ENCODE peak calls at places on chromosomes 6 and 20, in seven cellular contexts. One of them, this sample, is unnamed.

GRCh38 chr20:30499123-30499522 is 758.3 kb upstream of the DEFB115 start:
- DNase-seq in testis: no peak
- DNase-seq in GM12878: no peak
- DNase-seq in mucosa of descending colon: no peak
- DNase-seq in heart left ventricle: no peak
- DNase-seq in mammary epithelial cell: no peak
- DNase-seq in Peyer's patch: no peak
- DNase-seq in this sample: no peak

GRCh38 chr6:145147559-145147958 is 587.8 kb downstream of the EPM2A start:
- DNase-seq in testis: no peak
- DNase-seq in GM12878: no peak
- DNase-seq in mucosa of descending colon: no peak
- DNase-seq in heart left ventricle: no peak
- DNase-seq in mammary epithelial cell: peak
- DNase-seq in Peyer's patch: no peak
- DNase-seq in this sample: no peak

GRCh38 chr6:2524090-2524489 is 226.6 kb downstream of the MYLK4 start:
- DNase-seq in testis: no peak
- DNase-seq in GM12878: no peak
- DNase-seq in mucosa of descending colon: no peak
- DNase-seq in heart left ventricle: no peak
- DNase-seq in mammary epithelial cell: no peak
- DNase-seq in Peyer's patch: no peak
- DNase-seq in this sample: no peak

GRCh38 chr20:53080969-53081871 is 109.1 kb downstream of the TSHZ2 start:
- DNase-seq in testis: no peak
- DNase-seq in GM12878: no peak
- DNase-seq in mucosa of descending colon: peak
- DNase-seq in heart left ventricle: no peak
- DNase-seq in mammary epithelial cell: peak
- DNase-seq in Peyer's patch: no peak
- DNase-seq in this sample: no peak

GRCh38 chr20:47973519-47974233 is 188.4 kb upstream of the SULF2 start:
- DNase-seq in testis: no peak
- DNase-seq in GM12878: no peak
- DNase-seq in mucosa of descending colon: no peak
- DNase-seq in heart left ventricle: peak
- DNase-seq in mammary epithelial cell: no peak
- DNase-seq in Peyer's patch: no peak
- DNase-seq in this sample: no peak

GRCh38 chr20:18190466-18191233 is 53.0 kb downstream of the KAT14 start:
- DNase-seq in testis: no peak
- DNase-seq in GM12878: no peak
- DNase-seq in mucosa of descending colon: no peak
- DNase-seq in heart left ventricle: no peak
- DNase-seq in mammary epithelial cell: peak
- DNase-seq in Peyer's patch: no peak
- DNase-seq in this sample: no peak

GRCh38 chr6:16982827-16983226 is 119.0 kb upstream of the STMND1 start:
- DNase-seq in testis: no peak
- DNase-seq in GM12878: peak
- DNase-seq in mucosa of descending colon: no peak
- DNase-seq in heart left ventricle: no peak
- DNase-seq in mammary epithelial cell: peak
- DNase-seq in Peyer's patch: no peak
- DNase-seq in this sample: no peak

GRCh38 chr6:11798538-11798937 is 19.9 kb upstream of the ADTRP start:
- DNase-seq in testis: no peak
- DNase-seq in GM12878: no peak
- DNase-seq in mucosa of descending colon: no peak
- DNase-seq in heart left ventricle: no peak
- DNase-seq in mammary epithelial cell: no peak
- DNase-seq in Peyer's patch: no peak
- DNase-seq in this sample: no peak

GRCh38 chr20:38769376-38770295 is 21.4 kb downstream of the ACTR5 start:
- DNase-seq in testis: no peak
- DNase-seq in GM12878: no peak
- DNase-seq in mucosa of descending colon: no peak
- DNase-seq in heart left ventricle: no peak
- DNase-seq in mammary epithelial cell: no peak
- DNase-seq in Peyer's patch: no peak
- DNase-seq in this sample: no peak

GRCh38 chr6:10434235-10434634 is 19.4 kb upstream of the TFAP2A start:
- DNase-seq in testis: no peak
- DNase-seq in GM12878: no peak
- DNase-seq in mucosa of descending colon: no peak
- DNase-seq in heart left ventricle: no peak
- DNase-seq in mammary epithelial cell: peak
- DNase-seq in Peyer's patch: no peak
- DNase-seq in this sample: no peak

GRCh38 chr6:41239467-41240159 is 11.5 kb downstream of the TREML4 start:
- DNase-seq in testis: no peak
- DNase-seq in GM12878: no peak
- DNase-seq in mucosa of descending colon: peak
- DNase-seq in heart left ventricle: no peak
- DNase-seq in mammary epithelial cell: no peak
- DNase-seq in Peyer's patch: no peak
- DNase-seq in this sample: no peak

GRCh38 chr6:137203256-137203655 is 15.9 kb downstream of the IFNGR1 start:
- DNase-seq in testis: no peak
- DNase-seq in GM12878: no peak
- DNase-seq in mucosa of descending colon: no peak
- DNase-seq in heart left ventricle: no peak
- DNase-seq in mammary epithelial cell: no peak
- DNase-seq in Peyer's patch: no peak
- DNase-seq in this sample: no peak

GRCh38 chr6:137206562-137206961 is 12.6 kb downstream of the IFNGR1 start:
- DNase-seq in testis: no peak
- DNase-seq in GM12878: no peak
- DNase-seq in mucosa of descending colon: no peak
- DNase-seq in heart left ventricle: no peak
- DNase-seq in mammary epithelial cell: no peak
- DNase-seq in Peyer's patch: no peak
- DNase-seq in this sample: no peak

GRCh38 chr6:137197684-137198645 is 21.2 kb downstream of the IFNGR1 start:
- DNase-seq in testis: no peak
- DNase-seq in GM12878: no peak
- DNase-seq in mucosa of descending colon: no peak
- DNase-seq in heart left ventricle: no peak
- DNase-seq in mammary epithelial cell: no peak
- DNase-seq in Peyer's patch: no peak
- DNase-seq in this sample: no peak

GRCh38 chr6:137200288-137200687 is 18.9 kb downstream of the IFNGR1 start:
- DNase-seq in testis: no peak
- DNase-seq in GM12878: no peak
- DNase-seq in mucosa of descending colon: no peak
- DNase-seq in heart left ventricle: no peak
- DNase-seq in mammary epithelial cell: no peak
- DNase-seq in Peyer's patch: no peak
- DNase-seq in this sample: no peak

GRCh38 chr6:137202078-137202477 is 17.1 kb downstream of the IFNGR1 start:
- DNase-seq in testis: no peak
- DNase-seq in GM12878: no peak
- DNase-seq in mucosa of descending colon: no peak
- DNase-seq in heart left ventricle: peak
- DNase-seq in mammary epithelial cell: no peak
- DNase-seq in Peyer's patch: no peak
- DNase-seq in this sample: no peak
- TF ChIP-seq CTCF in testis: no peak
- TF ChIP-seq CTCF in GM12878: peak
- TF ChIP-seq CTCF in mucosa of descending colon: no peak
- TF ChIP-seq CTCF in heart left ventricle: peak
- TF ChIP-seq CTCF in mammary epithelial cell: peak
- TF ChIP-seq CTCF in Peyer's patch: no peak
- TF ChIP-seq CTCF in this sample: peak

DNA sequence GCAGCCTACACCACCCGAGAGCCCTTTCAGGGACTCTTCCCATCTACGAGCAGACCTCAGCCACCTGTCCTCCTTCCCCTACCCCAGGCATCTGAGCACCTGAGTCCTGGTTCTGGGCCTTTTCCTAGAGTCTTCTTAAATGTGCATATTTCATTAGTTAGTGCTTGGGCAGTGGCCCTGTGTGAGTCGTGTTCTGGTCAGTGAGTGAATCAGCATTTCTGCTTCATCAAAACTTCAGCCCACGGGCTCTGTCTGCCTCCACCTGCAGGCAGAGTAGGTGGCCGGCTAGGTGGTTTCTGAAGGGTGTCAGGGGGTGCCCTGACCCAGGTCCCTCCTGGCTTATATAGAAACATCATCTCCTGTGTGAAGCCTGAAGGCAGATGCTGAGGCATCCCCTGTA is 13.9 kb downstream of the IP6K3 start:
- DNase-seq in testis: no peak
- DNase-seq in GM12878: no peak
- DNase-seq in mucosa of descending colon: no peak
- DNase-seq in heart left ventricle: no peak
- DNase-seq in mammary epithelial cell: peak
- DNase-seq in Peyer's patch: no peak
- DNase-seq in this sample: no peak
- TF ChIP-seq CTCF in testis: no peak
- TF ChIP-seq CTCF in GM12878: no peak
- TF ChIP-seq CTCF in mucosa of descending colon: no peak
- TF ChIP-seq CTCF in heart left ventricle: no peak
- TF ChIP-seq CTCF in mammary epithelial cell: no peak
- TF ChIP-seq CTCF in Peyer's patch: no peak
- TF ChIP-seq CTCF in this sample: no peak

DNA sequence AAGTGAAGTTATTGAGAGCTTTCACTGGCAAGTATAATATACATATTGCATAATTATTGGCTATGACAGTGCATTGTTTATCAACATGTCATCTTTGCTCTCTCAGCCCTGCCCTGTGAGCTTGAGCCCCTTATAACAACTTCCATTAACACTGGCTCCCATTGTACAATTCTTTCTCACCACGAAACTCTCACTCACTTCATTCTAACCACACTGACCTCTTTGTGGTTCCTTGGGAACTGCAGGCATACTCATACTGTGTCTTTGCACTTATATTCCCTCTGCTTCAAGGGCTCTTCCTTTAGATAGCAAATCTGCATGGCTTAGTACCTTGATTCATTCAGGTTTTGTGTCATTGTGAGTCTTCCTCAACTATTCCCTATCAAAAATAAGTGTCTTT is 411.8 kb downstream of the CDKAL1 start:
- DNase-seq in testis: no peak
- DNase-seq in GM12878: peak
- DNase-seq in mucosa of descending colon: no peak
- DNase-seq in heart left ventricle: no peak
- DNase-seq in mammary epithelial cell: peak
- DNase-seq in Peyer's patch: no peak
- DNase-seq in this sample: peak
- TF ChIP-seq CTCF in testis: no peak
- TF ChIP-seq CTCF in GM12878: no peak
- TF ChIP-seq CTCF in mucosa of descending colon: no peak
- TF ChIP-seq CTCF in heart left ventricle: no peak
- TF ChIP-seq CTCF in mammary epithelial cell: peak
- TF ChIP-seq CTCF in Peyer's patch: no peak
- TF ChIP-seq CTCF in this sample: no peak

GRCh38 chr6:38234141-38234540 is 405.6 kb downstream of the BTBD9 start:
- DNase-seq in testis: no peak
- DNase-seq in GM12878: no peak
- DNase-seq in mucosa of descending colon: no peak
- DNase-seq in heart left ventricle: no peak
- DNase-seq in mammary epithelial cell: no peak
- DNase-seq in Peyer's patch: no peak
- DNase-seq in this sample: no peak
- TF ChIP-seq CTCF in testis: no peak
- TF ChIP-seq CTCF in GM12878: peak
- TF ChIP-seq CTCF in mucosa of descending colon: no peak
- TF ChIP-seq CTCF in heart left ventricle: no peak
- TF ChIP-seq CTCF in mammary epithelial cell: peak
- TF ChIP-seq CTCF in Peyer's patch: no peak
- TF ChIP-seq CTCF in this sample: peak

GRCh38 chr6:154289818-154290508 is 66.6 kb downstream of the IPCEF1 start:
- DNase-seq in testis: no peak
- DNase-seq in GM12878: no peak
- DNase-seq in mucosa of descending colon: no peak
- DNase-seq in heart left ventricle: no peak
- DNase-seq in mammary epithelial cell: no peak
- DNase-seq in Peyer's patch: no peak
- DNase-seq in this sample: no peak
- TF ChIP-seq CTCF in testis: no peak
- TF ChIP-seq CTCF in GM12878: no peak
- TF ChIP-seq CTCF in mucosa of descending colon: no peak
- TF ChIP-seq CTCF in heart left ventricle: no peak
- TF ChIP-seq CTCF in mammary epithelial cell: no peak
- TF ChIP-seq CTCF in Peyer's patch: no peak
- TF ChIP-seq CTCF in this sample: no peak

GRCh38 chr20:1299522-1299921 is 29.4 kb downstream of the SDCBP2 start:
- DNase-seq in testis: no peak
- DNase-seq in GM12878: no peak
- DNase-seq in mucosa of descending colon: no peak
- DNase-seq in heart left ventricle: no peak
- DNase-seq in mammary epithelial cell: no peak
- DNase-seq in Peyer's patch: no peak
- DNase-seq in this sample: peak
- TF ChIP-seq CTCF in testis: no peak
- TF ChIP-seq CTCF in GM12878: peak
- TF ChIP-seq CTCF in mucosa of descending colon: no peak
- TF ChIP-seq CTCF in heart left ventricle: no peak
- TF ChIP-seq CTCF in mammary epithelial cell: no peak
- TF ChIP-seq CTCF in Peyer's patch: no peak
- TF ChIP-seq CTCF in this sample: no peak